ENCODE peak calls at places on chromosome 22, in four cellular contexts. Q, K, D and F are unnamed samples. For H3K4me1, the result is how much of the 10 kb centered on the place peaks cover.

GRCh38 chr22:45164217-45165123 is 745 bp downstream of the NUP50 start:
- DNase-seq in Q (peak), K (peak), D (no peak), F (no peak)

GRCh38 chr22:43388420-43388851 is 23.4 kb upstream of the MPPED1 start:
- DNase-seq in Q (peak), K (peak), D (peak), F (no peak)

GRCh38 chr22:30561402-30562154 is 12.9 kb downstream of the GAL3ST1 start:
- DNase-seq in Q (no peak), K (no peak), D (no peak), F (no peak)

GRCh38 chr22:33427461-33427860 is 369.3 kb upstream of the SYN3 start:
- DNase-seq in Q (no peak), K (no peak), D (no peak), F (no peak)

GRCh38 chr22:24503137-24503850 is 8.2 kb downstream of the UPB1 start:
- DNase-seq in Q (no peak), K (peak), D (peak), F (no peak)

GRCh38 chr22:23401111-23401909 is 178.8 kb downstream of the IGLL1 start:
- DNase-seq in Q (peak), K (peak), D (peak), F (no peak)

GRCh38 chr22:21020802-21021429 is 6.0 kb downstream of the P2RX6 start:
- DNase-seq in Q (peak), K (no peak), D (no peak), F (no peak)

GRCh38 chr22:23226497-23226850 is 46.2 kb downstream of the BCR start:
- DNase-seq in Q (no peak), K (no peak), D (no peak), F (no peak)

GRCh38 chr22:46708766-46709330 is 29.2 kb downstream of the CERK start:
- DNase-seq in Q (peak), K (no peak), D (no peak), F (no peak)

DNA sequence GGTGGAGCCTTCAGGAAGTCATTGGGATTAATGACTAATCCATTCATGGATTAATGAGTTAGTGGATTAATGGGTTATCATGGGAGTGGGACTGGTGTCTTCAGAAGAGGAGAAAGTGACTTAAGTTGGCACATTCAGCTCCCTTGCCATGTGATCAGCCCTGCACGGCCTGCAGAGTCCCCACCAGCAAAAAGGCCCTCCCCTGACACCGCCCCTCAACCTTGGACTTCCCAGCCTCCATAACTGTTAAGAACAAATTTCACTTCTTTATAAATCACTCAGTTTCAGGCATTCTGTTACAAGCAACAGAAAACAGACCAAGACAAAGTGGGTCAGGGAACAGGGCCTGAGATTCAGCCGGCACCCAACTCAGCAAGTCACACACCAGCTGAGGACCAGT is 85.3 kb downstream of the MICAL3 start:
- DNase-seq in Q (no peak), K (no peak), D (no peak), F (no peak)
- H3K4me1 ChIP-seq in Q (under half), K (under half), D (under half), F (under half)

DNA sequence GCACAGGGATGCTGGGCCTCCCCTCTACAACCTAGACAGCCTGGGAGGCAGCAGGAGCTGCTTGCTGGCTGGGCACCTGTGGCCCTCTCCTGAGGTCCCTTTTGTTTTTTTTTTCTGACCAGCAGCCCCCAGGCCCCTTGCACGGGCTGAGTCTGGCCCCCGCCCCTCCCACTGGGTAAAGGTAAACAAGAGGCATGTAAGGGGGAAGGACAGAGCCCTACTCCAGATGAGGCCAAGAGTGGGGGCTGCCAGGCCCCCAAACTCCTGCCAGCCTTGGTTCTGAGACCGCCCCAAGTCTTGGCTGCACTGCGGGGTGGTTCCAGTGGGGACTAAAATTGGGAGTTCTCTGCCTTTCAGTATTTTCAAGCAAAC is 9.2 kb downstream of the PLXNB2 start:
- DNase-seq in Q (no peak), K (no peak), D (no peak), F (no peak)
- H3K4me1 ChIP-seq in Q (under half), K (half or more), D (half or more), F (half or more)

DNA sequence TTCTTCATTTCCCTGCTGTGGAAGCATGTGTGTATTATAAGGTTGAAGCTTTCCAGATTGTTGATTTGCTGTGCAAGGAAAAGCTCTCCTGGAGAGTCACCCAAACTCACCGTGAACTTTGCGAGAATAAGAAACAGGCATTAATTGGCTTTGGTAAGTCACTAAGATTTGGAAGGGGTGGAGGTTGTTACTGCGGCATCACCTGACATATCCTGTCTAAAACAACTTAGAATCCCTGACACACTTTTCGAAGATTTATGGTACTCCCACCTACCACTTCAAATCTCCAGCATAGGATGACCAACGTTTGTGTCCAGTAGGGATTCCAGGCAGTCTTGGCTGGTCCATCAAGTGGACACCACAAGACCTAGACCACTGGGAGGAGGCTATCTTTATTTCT is 518.3 kb downstream of the MN1 start:
- DNase-seq in Q (no peak), K (no peak), D (no peak), F (no peak)
- H3K4me1 ChIP-seq in Q (under half), K (under half), D (under half), F (under half)

GRCh38 chr22:19176732-19177131 is 1.8 kb downstream of the SLC25A1 start:
- DNase-seq in Q (peak), K (no peak), D (no peak), F (no peak)
- H3K4me1 ChIP-seq in Q (under half), K (under half), D (under half), F (under half)